ENCODE peak calls at places on chromosomes 1 and 21, in four cellular contexts. E, L, V and O are unnamed samples.
A peak's percentile ranks its signal among the peaks of the same experiment; 100 is the strongest.

GRCh38 chr21:45998276-45998701 is 16.7 kb downstream of the COL6A1 start:
- DNase-seq in V (no peak), E (no peak), L (no peak), O (no peak)

GRCh38 chr21:18725653-18726052 is 322.1 kb upstream of the TMPRSS15 start:
- DNase-seq in L (no peak), V (no peak), E (no peak), O (no peak)

GRCh38 chr1:154384650-154385557 is 20.2 kb upstream of the IL6R start:
- DNase-seq in E (no peak), L (no peak), V (no peak), O (no peak)

GRCh38 chr1:1631793-1632420 is at the start of gene MMP23B:
- DNase-seq in E (no peak), L (no peak), V (no peak), O (no peak)

GRCh38 chr1:119828266-119828665 is 17.0 kb upstream of the REG4 start:
- DNase-seq in E (no peak), V (no peak), L (no peak), O (no peak)

GRCh38 chr1:4615138-4615470 is 39.3 kb upstream of the AJAP1 start:
- DNase-seq in L (no peak), V (no peak), E (no peak), O (no peak)

GRCh38 chr1:168104535-168104934 is 32.2 kb downstream of the GPR161 start:
- DNase-seq in E (no peak), V (no peak), L (no peak), O (no peak)

GRCh38 chr1:50438945-50439344 is 15.7 kb upstream of the DMRTA2 start:
- DNase-seq in E (no peak), L (no peak), V (no peak), O (no peak)

GRCh38 chr1:55420021-55420420 is 204.9 kb upstream of the USP24 start:
- DNase-seq in E (no peak), V (no peak), L (no peak), O (no peak)

GRCh38 chr21:17780539-17780938 is 38.6 kb downstream of the C21orf91 start:
- DNase-seq in E (peak; percentile 52), V (no peak), L (no peak), O (no peak)

GRCh38 chr1:168907053-168907452 is 178.0 kb upstream of the DPT start:
- DNase-seq in V (no peak), E (no peak), L (no peak), O (no peak)

GRCh38 chr1:227885135-227885647 is 62.5 kb downstream of the WNT9A start:
- DNase-seq in L (no peak), E (no peak), V (no peak), O (no peak)

GRCh38 chr21:26909972-26910371 is 56.9 kb downstream of the ADAMTS5 start:
- DNase-seq in V (no peak), E (no peak), L (no peak), O (peak; percentile 5)

GRCh38 chr21:43954896-43955295 is 57.2 kb upstream of the TRAPPC10 start:
- DNase-seq in L (no peak), V (no peak), E (no peak), O (no peak)